ENCODE peak calls at places on chromosomes 4 and X, in five cellular contexts. R is dorsolateral prefrontal cortex, F is tibial artery, K is AG09309, L is endothelial cell of umbilical vein. X is an unnamed sample.

GRCh38 chrX:118595501-118596042 is 100.0 kb downstream of the DOCK11 start:
- DNase-seq in R (no peak), F (no peak), K (no peak), L (no peak), X (no peak)

GRCh38 chrX:41491267-41492004 is 44.3 kb downstream of the NYX start:
- DNase-seq in R (no peak), F (no peak), K (peak), L (peak), X (peak)

GRCh38 chrX:123803331-123803983 is 56.4 kb upstream of the XIAP start:
- DNase-seq in R (no peak), F (no peak), K (no peak), L (peak), X (no peak)

GRCh38 chr4:38020386-38020785 is 60.2 kb downstream of the PTTG2 start:
- DNase-seq in R (no peak), F (no peak), K (no peak), L (no peak), X (no peak)

GRCh38 chr4:118718511-118719170 is 33.4 kb downstream of the METTL14 start:
- DNase-seq in R (no peak), F (no peak), K (no peak), L (no peak), X (no peak)

GRCh38 chr4:17475481-17475880 is 36.4 kb downstream of the QDPR start:
- DNase-seq in R (no peak), F (no peak), K (no peak), L (peak), X (no peak)

GRCh38 chrX:84188320-84188834 is 378 bp upstream of the RPS6KA6 start:
- DNase-seq in R (peak), F (peak), K (no peak), L (peak), X (peak)

GRCh38 chr4:78749258-78749971 is 26.7 kb upstream of the BMP2K start:
- DNase-seq in R (no peak), F (no peak), K (no peak), L (no peak), X (no peak)

GRCh38 chrX:17409566-17410290 is 34.7 kb downstream of the NHS start:
- DNase-seq in R (no peak), F (no peak), K (no peak), L (no peak), X (no peak)

GRCh38 chr4:139988863-139989765 is 164.9 kb downstream of the MAML3 start:
- DNase-seq in R (peak), F (no peak), K (peak), L (peak), X (peak)

GRCh38 chrX:40105016-40105790 is 7.4 kb upstream of the BCOR start:
- DNase-seq in R (no peak), F (peak), K (no peak), L (peak), X (no peak)

GRCh38 chrX:40086569-40087335 is 11.0 kb downstream of the BCOR start:
- DNase-seq in R (peak), F (no peak), K (no peak), L (no peak), X (no peak)

GRCh38 chr4:1515763-1516162 is 109.5 kb upstream of the NKX1-1 start:
- DNase-seq in R (no peak), F (no peak), K (no peak), L (no peak), X (no peak)

GRCh38 chr4:79027656-79028055 is 88.4 kb upstream of the PAQR3 start:
- DNase-seq in R (no peak), F (no peak), K (no peak), L (no peak), X (no peak)

GRCh38 chr4:104395219-104395618 is 99.5 kb downstream of the CXXC4 start:
- DNase-seq in R (no peak), F (no peak), K (no peak), L (no peak), X (peak)

GRCh38 chr4:166044871-166045270 is 171.8 kb downstream of the TLL1 start:
- DNase-seq in R (no peak), F (no peak), K (no peak), L (no peak), X (no peak)

GRCh38 chr4:121765368-121765705 is 373 bp upstream of the SMIM43 start:
- DNase-seq in R (no peak), F (no peak), K (no peak), L (peak), X (no peak)
- H3K4me3 ChIP-seq in R (peak), F (peak), K (peak), L (peak), X (peak)

GRCh38 chr4:3442959-3443749 is 1.4 kb downstream of the HGFAC start:
- DNase-seq in R (no peak), F (no peak), K (no peak), L (peak), X (no peak)

GRCh38 chr4:3445111-3445820 is 3.5 kb downstream of the HGFAC start:
- DNase-seq in R (no peak), F (no peak), K (no peak), L (no peak), X (no peak)

GRCh38 chr4:3442460-3442958 is 741 bp downstream of the HGFAC start:
- DNase-seq in R (no peak), F (peak), K (no peak), L (no peak), X (no peak)

GRCh38 chr4:3444351-3445110 is 2.8 kb downstream of the HGFAC start:
- DNase-seq in R (no peak), F (no peak), K (no peak), L (no peak), X (no peak)

GRCh38 chr4:3443750-3444309 is 2.1 kb downstream of the HGFAC start:
- DNase-seq in R (no peak), F (no peak), K (no peak), L (no peak), X (no peak)
- TF ChIP-seq CTCF in R (peak), F (no peak), K (no peak), L (no peak), X (no peak)

GRCh38 chrX:153477039-153477438 is 6.7 kb upstream of the HAUS7 start:
- DNase-seq in R (no peak), F (no peak), K (no peak), L (peak), X (no peak)

GRCh38 chrX:153474266-153474665 is 3.9 kb upstream of the HAUS7 start:
- DNase-seq in R (no peak), F (no peak), K (no peak), L (no peak), X (no peak)

GRCh38 chrX:153476628-153477027 is 6.3 kb upstream of the HAUS7 start:
- DNase-seq in R (no peak), F (peak), K (no peak), L (peak), X (no peak)

GRCh38 chrX:153474718-153475117 is 4.3 kb upstream of the HAUS7 start:
- DNase-seq in R (peak), F (peak), K (no peak), L (peak), X (no peak)

DNA sequence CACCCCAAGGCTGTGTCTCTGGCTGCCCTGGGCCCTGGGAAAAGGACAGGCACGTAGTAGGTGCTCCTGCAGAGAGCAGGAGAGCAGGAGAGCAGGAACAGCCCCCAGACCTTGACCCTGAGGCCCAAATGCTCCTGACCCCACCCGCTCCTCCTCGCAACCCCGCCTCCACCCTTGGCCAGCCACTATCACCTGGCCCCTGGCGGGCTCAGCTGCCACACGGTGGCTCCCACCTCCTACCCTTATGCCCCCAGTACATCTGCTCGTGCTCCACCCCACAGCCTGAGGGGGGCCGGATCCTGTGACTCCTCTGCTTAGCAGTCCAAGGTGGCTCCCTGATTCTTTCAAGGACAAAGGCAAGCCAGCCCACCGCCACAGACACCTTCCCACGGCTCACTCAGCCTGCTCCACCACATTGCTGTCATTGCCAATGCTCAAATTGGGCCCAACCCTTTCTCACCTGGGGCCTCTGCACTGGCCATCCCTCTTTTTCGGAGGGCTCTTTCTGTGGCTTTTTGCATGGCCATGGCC is 5.4 kb upstream of the HAUS7 start:
- DNase-seq in R (no peak), F (no peak), K (no peak), L (no peak), X (no peak)
- H3K4me3 ChIP-seq in R (no peak), F (no peak), K (no peak), L (no peak), X (no peak)

DNA sequence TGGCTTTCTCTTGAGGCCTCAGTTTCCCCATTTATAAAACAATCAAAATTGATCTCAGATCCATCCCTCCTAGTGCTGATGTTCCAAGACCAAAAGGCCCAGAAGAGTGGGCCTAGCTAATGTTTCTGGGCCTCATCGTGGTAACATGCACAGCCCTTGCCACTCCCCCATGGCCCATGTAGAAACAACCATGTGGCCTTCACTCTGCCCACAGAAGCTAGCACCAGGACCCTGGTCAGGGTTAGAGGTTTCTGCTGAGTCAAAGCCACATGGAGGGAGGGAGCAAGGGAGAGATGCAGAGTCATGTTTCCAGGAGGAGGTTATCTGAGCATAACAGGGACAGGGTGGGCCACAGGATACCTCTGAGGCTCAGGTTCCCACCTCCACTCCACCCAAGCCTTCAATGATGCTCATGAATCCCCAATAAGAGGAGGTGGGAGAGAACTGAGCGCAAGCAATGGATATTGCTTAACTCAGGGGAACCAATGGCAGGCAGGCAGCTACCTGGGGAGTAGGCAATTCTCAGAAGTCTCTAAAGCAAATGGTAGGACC is 16.9 kb downstream of the OTUD5 start:
- DNase-seq in R (no peak), F (no peak), K (no peak), L (no peak), X (no peak)
- TF ChIP-seq CTCF in R (no peak), F (no peak), K (no peak), L (no peak), X (no peak)

GRCh38 chr4:3793545-3793944 is 27.4 kb downstream of the ADRA2C start:
- DNase-seq in R (no peak), F (no peak), K (no peak), L (no peak), X (no peak)

GRCh38 chr4:3790006-3790561 is 23.9 kb downstream of the ADRA2C start:
- DNase-seq in R (no peak), F (no peak), K (no peak), L (no peak), X (no peak)

GRCh38 chr4:3791910-3792542 is 25.8 kb downstream of the ADRA2C start:
- DNase-seq in R (no peak), F (no peak), K (no peak), L (peak), X (no peak)

GRCh38 chr4:3791256-3791655 is 25.1 kb downstream of the ADRA2C start:
- DNase-seq in R (no peak), F (no peak), K (no peak), L (no peak), X (no peak)

DNA sequence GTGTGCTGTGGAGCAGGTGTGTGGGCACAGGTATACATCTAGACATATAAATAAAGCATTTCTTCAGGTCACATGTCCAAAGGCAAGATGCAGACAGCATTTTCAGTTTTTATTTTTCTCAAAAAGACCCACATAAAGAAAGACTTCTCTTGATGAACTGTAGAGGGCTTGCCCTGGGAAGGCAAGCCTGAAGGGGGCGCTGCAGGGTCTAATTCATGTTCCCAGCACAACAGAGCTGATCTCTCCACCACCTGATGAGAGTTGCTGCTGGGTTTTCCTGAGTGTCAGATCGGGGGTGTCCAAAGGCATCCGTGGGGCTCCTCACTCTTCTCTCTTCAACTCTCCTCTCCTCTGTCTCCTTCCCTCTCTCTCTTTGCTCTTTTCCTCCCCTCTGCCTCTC is 26.6 kb downstream of the ADRA2C start:
- DNase-seq in R (no peak), F (no peak), K (no peak), L (no peak), X (no peak)
- H3K4me3 ChIP-seq in R (no peak), F (no peak), K (no peak), L (no peak), X (no peak)

X was measured in astrocyte of the cerebellum.